ENCODE peak calls at places on chromosomes 7 and 10, in ten cellular contexts. S, B, O, P, D, T, N, U, K and W are unnamed samples.

GRCh38 chr7:159039716-159040115 is 105.0 kb downstream of the VIPR2 start:
- DNase-seq in S (no peak), B (no peak), O (peak), P (no peak), D (no peak), T (no peak), N (no peak), U (no peak), K (no peak), W (no peak)

GRCh38 chr7:148993193-148993592 is 35.1 kb downstream of the PDIA4 start:
- DNase-seq in S (no peak), B (no peak), O (no peak), P (no peak), D (no peak), T (peak), N (no peak), U (no peak), K (no peak), W (no peak)

GRCh38 chr7:108246227-108246837 is 116.2 kb upstream of the LAMB4 start:
- DNase-seq in S (peak), B (peak), O (peak), P (peak), D (peak), T (no peak), N (peak), U (no peak), K (peak), W (peak)

GRCh38 chr10:11307004-11307403 is 289.3 kb downstream of the CELF2 start:
- DNase-seq in S (no peak), B (no peak), O (no peak), P (no peak), D (no peak), T (no peak), N (no peak), U (no peak), K (no peak), W (no peak)

GRCh38 chr7:136389933-136390332 is 412.8 kb upstream of the MTPN start:
- DNase-seq in S (no peak), B (no peak), O (no peak), P (no peak), D (no peak), T (no peak), N (no peak), U (no peak), K (no peak), W (no peak)

GRCh38 chr10:117163061-117163953 is 25.2 kb upstream of the VAX1 start:
- DNase-seq in S (peak), B (no peak), O (no peak), P (no peak), D (no peak), T (no peak), N (no peak), U (no peak), K (no peak), W (no peak)

GRCh38 chr10:101595591-101596433 is 7.7 kb downstream of the DPCD start:
- DNase-seq in S (no peak), B (no peak), O (no peak), P (peak), D (no peak), T (no peak), N (no peak), U (no peak), K (no peak), W (no peak)

GRCh38 chr7:584122-584465 is 64.4 kb upstream of the PDGFA start:
- DNase-seq in S (no peak), B (no peak), O (peak), P (no peak), D (no peak), T (peak), N (no peak), U (no peak), K (no peak), W (no peak)

GRCh38 chr7:33831389-33832118 is 73.8 kb upstream of the BMPER start:
- DNase-seq in S (no peak), B (peak), O (no peak), P (peak), D (peak), T (no peak), N (no peak), U (no peak), K (no peak), W (peak)

GRCh38 chr7:143901360-143901709 is 641 bp downstream of the TCAF1 start:
- DNase-seq in S (no peak), B (peak), O (peak), P (peak), D (peak), T (peak), N (peak), U (peak), K (no peak), W (peak)

GRCh38 chr7:90401989-90402388 is 1.3 kb upstream of the CLDN12 start:
- DNase-seq in S (no peak), B (peak), O (no peak), P (peak), D (peak), T (no peak), N (no peak), U (no peak), K (peak), W (peak)

GRCh38 chr7:125926621-125927020 is 997.0 kb upstream of the POT1 start:
- DNase-seq in S (no peak), B (no peak), O (no peak), P (no peak), D (no peak), T (no peak), N (no peak), U (no peak), K (no peak), W (no peak)

GRCh38 chr10:12597800-12598750 is 248.7 kb downstream of the CAMK1D start:
- DNase-seq in S (no peak), B (no peak), O (no peak), P (no peak), D (no peak), T (no peak), N (no peak), U (no peak), K (no peak), W (no peak)

GRCh38 chr10:79401015-79401921 is 44.2 kb downstream of the ZCCHC24 start:
- DNase-seq in S (no peak), B (peak), O (no peak), P (peak), D (peak), T (no peak), N (peak), U (no peak), K (peak), W (peak)

GRCh38 chr10:74982634-74982982 is 128.8 kb upstream of the SAMD8 start:
- DNase-seq in S (no peak), B (no peak), O (no peak), P (no peak), D (no peak), T (no peak), N (no peak), U (no peak), K (no peak), W (no peak)

GRCh38 chr10:74983383-74983782 is 128.1 kb upstream of the SAMD8 start:
- DNase-seq in S (peak), B (no peak), O (no peak), P (no peak), D (no peak), T (no peak), N (peak), U (no peak), K (no peak), W (peak)

GRCh38 chr10:74977072-74977471 is 134.4 kb upstream of the SAMD8 start:
- DNase-seq in S (no peak), B (no peak), O (no peak), P (no peak), D (no peak), T (no peak), N (no peak), U (no peak), K (no peak), W (no peak)

GRCh38 chr10:74977913-74978847 is 133.3 kb upstream of the SAMD8 start:
- DNase-seq in S (no peak), B (no peak), O (no peak), P (no peak), D (no peak), T (no peak), N (no peak), U (no peak), K (no peak), W (no peak)

GRCh38 chr10:74981831-74982633 is 129.4 kb upstream of the SAMD8 start:
- DNase-seq in S (no peak), B (no peak), O (no peak), P (no peak), D (no peak), T (no peak), N (peak), U (no peak), K (no peak), W (no peak)
- TF ChIP-seq CTCF in S (no peak), B (no peak), O (no peak), P (no peak), D (no peak), T (no peak), N (no peak), U (no peak), K (no peak), W (no peak)

DNA sequence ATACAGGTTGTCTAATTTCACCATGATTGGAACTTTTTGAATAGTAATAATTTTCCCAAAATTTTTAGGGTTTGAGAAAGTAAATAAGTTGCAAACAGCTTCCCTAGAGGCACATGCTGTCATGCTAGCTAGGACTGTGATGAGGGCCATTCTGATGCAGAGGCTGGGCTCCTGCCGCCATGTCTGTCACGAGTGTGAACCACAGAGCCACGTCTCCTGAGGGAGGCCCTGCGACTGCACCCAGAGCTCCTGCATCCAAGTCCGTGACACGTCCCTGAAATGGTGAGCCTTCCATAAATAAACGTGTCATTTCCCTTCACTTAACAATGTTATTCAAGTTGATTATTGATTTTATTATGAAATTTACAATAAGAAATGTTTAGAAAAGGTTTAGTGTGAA is 40.0 kb downstream of the C10orf120 start:
- DNase-seq in S (no peak), B (no peak), O (no peak), P (no peak), D (no peak), T (no peak), N (no peak), U (no peak), K (no peak), W (no peak)
- H3K4me3 ChIP-seq in S (no peak), B (no peak), O (no peak), P (no peak), D (no peak), T (no peak), N (no peak), U (no peak), K (no peak), W (no peak)

DNA sequence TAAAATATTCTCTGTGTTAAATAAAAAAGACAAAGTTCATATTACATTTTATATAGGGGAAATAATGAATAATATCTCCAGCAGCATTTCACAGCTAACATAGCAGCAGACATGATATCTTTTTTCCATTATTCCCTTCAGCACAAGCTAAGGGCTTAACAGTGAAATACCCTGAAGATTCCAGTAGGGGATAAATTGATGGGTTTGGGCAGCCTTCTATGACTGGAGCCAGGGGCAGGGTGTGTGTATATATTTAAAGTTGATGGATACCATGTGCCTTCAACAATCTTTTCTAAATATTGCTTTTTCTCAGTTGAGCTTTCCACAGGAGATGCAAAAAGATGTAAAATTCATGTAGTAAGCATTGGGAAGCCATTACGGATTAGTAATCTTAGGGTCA is 151.2 kb downstream of the MAGI2 start:
- DNase-seq in S (no peak), B (no peak), O (no peak), P (no peak), D (no peak), T (no peak), N (no peak), U (no peak), K (no peak), W (no peak)
- TF ChIP-seq CTCF in S (no peak), B (no peak), O (no peak), P (no peak), D (no peak), T (no peak), N (no peak), U (no peak), K (no peak), W (no peak)

GRCh38 chr7:73520673-73521635 is 1.1 kb downstream of the BAZ1B start:
- DNase-seq in S (peak), B (peak), O (no peak), P (peak), D (peak), T (no peak), N (peak), U (no peak), K (peak), W (peak)
- H3K4me3 ChIP-seq in S (peak), B (peak), O (peak), P (peak), D (peak), T (peak), N (peak), U (peak), K (peak), W (peak)

DNA sequence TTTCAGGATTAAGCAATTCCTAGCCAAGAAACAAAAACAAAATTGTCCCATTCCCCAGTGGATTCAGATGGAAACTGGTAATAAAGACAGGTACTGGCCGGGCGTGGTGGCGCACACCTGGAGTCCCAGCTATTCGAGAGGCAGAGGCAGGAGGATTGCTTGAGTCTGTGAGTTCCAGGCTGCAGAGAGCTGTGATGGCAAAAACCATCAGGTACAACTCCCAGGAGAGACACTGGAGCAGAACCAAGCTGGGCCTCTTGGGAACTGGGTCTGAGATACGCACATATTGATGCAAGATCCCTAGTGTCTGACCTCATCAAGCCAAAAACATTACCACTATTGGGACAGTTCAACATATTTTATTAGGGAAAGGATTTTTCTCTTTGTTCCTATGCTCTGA is 84.0 kb upstream of the ANLN start:
- DNase-seq in S (no peak), B (no peak), O (peak), P (no peak), D (no peak), T (peak), N (no peak), U (no peak), K (no peak), W (peak)
- TF ChIP-seq CTCF in S (no peak), B (no peak), O (no peak), P (no peak), D (no peak), T (no peak), N (no peak), U (no peak), K (no peak), W (no peak)

GRCh38 chr10:29737209-29737565 is 102.4 kb upstream of the SVIL start:
- DNase-seq in S (no peak), B (no peak), O (no peak), P (no peak), D (no peak), T (no peak), N (no peak), U (no peak), K (no peak), W (no peak)
- H3K4me3 ChIP-seq in S (peak), B (no peak), O (peak), P (peak), D (peak), T (peak), N (no peak), U (peak), K (peak), W (no peak)

GRCh38 chr10:67665491-67665890 is 30.5 kb downstream of the CTNNA3 start:
- DNase-seq in S (peak), B (no peak), O (no peak), P (no peak), D (no peak), T (peak), N (no peak), U (no peak), K (no peak), W (no peak)
- TF ChIP-seq CTCF in S (no peak), B (no peak), O (no peak), P (no peak), D (no peak), T (no peak), N (no peak), U (no peak), K (no peak), W (no peak)